ENCODE peak calls at places on chromosomes 3 and 15, in eight cellular contexts. Y is fibroblast of pulmonary artery, G is ovary, H is adrenal gland, W is psoas muscle, Z is cardiac fibroblast, R is dorsolateral prefrontal cortex, O is RWPE2. K is an unnamed sample.

GRCh38 chr3:157347577-157348303 is 88.9 kb upstream of the PTX3 start:
- DNase-seq in Y (no peak), G (no peak), H (no peak), W (no peak), Z (peak), R (no peak), O (no peak), K (no peak)

GRCh38 chr15:76258460-76258859 is 52.8 kb downstream of the ETFA start:
- DNase-seq in Y (no peak), G (no peak), H (no peak), W (no peak), Z (no peak), R (no peak), O (no peak), K (no peak)

GRCh38 chr15:31308185-31308639 is 18.4 kb upstream of the KLF13 start:
- DNase-seq in Y (no peak), G (no peak), H (peak), W (no peak), Z (no peak), R (no peak), O (no peak), K (no peak)

GRCh38 chr15:45715528-45715927 is 80.7 kb downstream of the SQOR start:
- DNase-seq in Y (peak), G (no peak), H (no peak), W (no peak), Z (peak), R (no peak), O (no peak), K (peak)

GRCh38 chr3:187808466-187809291 is 63.4 kb upstream of the BCL6 start:
- DNase-seq in Y (no peak), G (no peak), H (no peak), W (no peak), Z (no peak), R (no peak), O (no peak), K (no peak)

GRCh38 chr15:50182233-50183013 is 427 bp downstream of the SLC27A2 start:
- DNase-seq in Y (peak), G (peak), H (no peak), W (no peak), Z (peak), R (no peak), O (peak), K (peak)

GRCh38 chr15:59138243-59138642 is 33.3 kb downstream of the CCNB2 start:
- DNase-seq in Y (peak), G (no peak), H (peak), W (peak), Z (peak), R (no peak), O (peak), K (peak)

GRCh38 chr3:79517766-79518413 is 249.9 kb downstream of the ROBO1 start:
- DNase-seq in Y (peak), G (no peak), H (no peak), W (no peak), Z (peak), R (no peak), O (no peak), K (peak)

GRCh38 chr15:77517579-77517978 is 96.9 kb downstream of the HMG20A start:
- DNase-seq in Y (no peak), G (no peak), H (no peak), W (no peak), Z (no peak), R (no peak), O (no peak), K (no peak)

GRCh38 chr15:51888593-51889195 is 59.2 kb downstream of the TMOD3 start:
- DNase-seq in Y (peak), G (no peak), H (no peak), W (no peak), Z (peak), R (no peak), O (no peak), K (no peak)

GRCh38 chr3:119408243-119408950 is 55.0 kb downstream of the TMEM39A start:
- DNase-seq in Y (no peak), G (no peak), H (no peak), W (no peak), Z (no peak), R (no peak), O (no peak), K (no peak)

GRCh38 chr3:128318275-128318920 is 148.3 kb downstream of the DNAJB8 start:
- DNase-seq in Y (no peak), G (peak), H (peak), W (no peak), Z (no peak), R (no peak), O (no peak), K (no peak)

GRCh38 chr3:122132949-122133540 is 50.4 kb upstream of the CASR start:
- DNase-seq in Y (no peak), G (no peak), H (no peak), W (no peak), Z (no peak), R (no peak), O (no peak), K (no peak)

GRCh38 chr15:48244923-48245322 is 38.8 kb downstream of the SLC12A1 start:
- DNase-seq in Y (peak), G (no peak), H (no peak), W (no peak), Z (peak), R (no peak), O (no peak), K (no peak)

GRCh38 chr15:67240235-67241131 is 14.0 kb downstream of the AAGAB start:
- DNase-seq in Y (no peak), G (no peak), H (no peak), W (no peak), Z (peak), R (no peak), O (no peak), K (no peak)

GRCh38 chr3:99765042-99765942 is 52.4 kb upstream of the CMSS1 start:
- DNase-seq in Y (peak), G (no peak), H (no peak), W (no peak), Z (peak), R (no peak), O (no peak), K (peak)

GRCh38 chr15:38038659-38039442 is 104.4 kb downstream of the TMCO5A start:
- DNase-seq in Y (peak), G (no peak), H (no peak), W (no peak), Z (peak), R (no peak), O (no peak), K (peak)

GRCh38 chr3:14047027-14047426 is 77.6 kb downstream of the CHCHD4 start:
- DNase-seq in Y (no peak), G (no peak), H (no peak), W (no peak), Z (no peak), R (no peak), O (no peak), K (no peak)
- H3K4me3 ChIP-seq in Y (no peak), G (no peak), H (no peak), W (peak), Z (no peak), R (no peak), O (no peak), K (no peak)

DNA sequence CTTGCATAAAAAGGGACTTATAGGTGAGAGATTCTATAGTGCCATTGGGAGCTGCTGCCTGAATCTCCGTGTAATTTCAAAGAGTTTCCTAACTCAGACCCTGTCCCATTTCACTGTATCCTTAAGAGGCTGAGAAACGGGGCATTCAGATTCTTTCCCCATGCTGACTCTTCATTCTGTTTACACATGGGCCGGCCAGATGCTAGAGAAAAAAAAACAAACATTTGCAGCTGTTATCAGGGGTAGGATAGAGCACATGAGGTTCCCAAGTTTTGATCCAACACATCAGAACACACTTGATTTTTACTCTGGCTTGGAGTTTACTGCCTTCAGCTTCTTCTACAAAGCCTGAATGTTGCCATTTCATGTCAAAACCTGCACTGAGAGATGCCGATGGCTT is 215.9 kb upstream of the TPRG1 start:
- DNase-seq in Y (no peak), G (no peak), H (no peak), W (no peak), Z (no peak), R (no peak), O (no peak), K (no peak)
- TF ChIP-seq CTCF in Y (no peak), G (no peak), H (no peak), W (no peak), Z (no peak), R (no peak), O (no peak), K (no peak)

DNA sequence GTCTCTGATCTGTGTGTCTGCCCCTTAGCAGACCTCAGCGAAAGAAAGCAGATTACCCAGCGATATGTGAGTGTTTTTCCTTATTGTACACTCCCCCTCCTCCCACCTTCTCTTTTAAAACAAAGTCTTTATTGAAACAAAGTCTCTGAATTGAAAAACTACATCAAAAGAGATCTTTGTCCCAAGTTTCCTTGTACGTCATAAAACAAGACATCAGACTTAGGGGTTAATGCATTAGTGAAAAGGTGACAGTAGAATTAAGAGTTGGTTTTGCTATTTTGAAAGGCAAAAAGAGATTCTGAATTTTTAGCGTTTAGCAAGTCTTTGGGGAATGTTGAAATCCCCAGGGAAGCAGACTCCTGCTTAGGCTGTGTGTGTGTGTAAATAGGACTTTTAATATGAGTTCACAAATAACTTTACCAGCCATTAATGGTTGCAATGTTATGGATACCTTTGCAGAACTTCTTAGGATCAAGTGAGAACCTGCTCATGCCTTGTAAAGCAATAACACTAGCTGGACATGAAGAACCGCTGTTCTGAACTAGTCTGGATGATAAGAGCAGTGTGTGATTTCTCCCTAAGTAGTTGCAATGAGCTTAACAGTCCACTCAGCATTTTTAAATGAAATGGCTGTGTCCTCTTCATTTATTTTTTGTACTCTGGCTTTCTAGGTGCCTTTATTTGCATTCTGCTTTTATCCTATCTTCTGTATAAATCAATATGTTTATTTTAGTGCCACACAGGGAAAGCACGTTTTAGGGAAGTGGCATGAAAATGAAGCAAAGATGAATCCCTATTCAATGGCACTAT is 136.6 kb downstream of the MCTP2 start:
- DNase-seq in Y (no peak), G (no peak), H (no peak), W (no peak), Z (no peak), R (no peak), O (no peak), K (no peak)
- H3K4me3 ChIP-seq in Y (no peak), G (no peak), H (no peak), W (no peak), Z (no peak), R (no peak), O (no peak), K (no peak)

GRCh38 chr3:72891053-72891855 is 3.4 kb downstream of the GXYLT2 start:
- DNase-seq in Y (peak), G (peak), H (peak), W (peak), Z (peak), R (no peak), O (no peak), K (peak)
- TF ChIP-seq CTCF in Y (peak), G (peak), H (no peak), W (no peak), Z (peak), R (no peak), O (peak), K (peak)

DNA sequence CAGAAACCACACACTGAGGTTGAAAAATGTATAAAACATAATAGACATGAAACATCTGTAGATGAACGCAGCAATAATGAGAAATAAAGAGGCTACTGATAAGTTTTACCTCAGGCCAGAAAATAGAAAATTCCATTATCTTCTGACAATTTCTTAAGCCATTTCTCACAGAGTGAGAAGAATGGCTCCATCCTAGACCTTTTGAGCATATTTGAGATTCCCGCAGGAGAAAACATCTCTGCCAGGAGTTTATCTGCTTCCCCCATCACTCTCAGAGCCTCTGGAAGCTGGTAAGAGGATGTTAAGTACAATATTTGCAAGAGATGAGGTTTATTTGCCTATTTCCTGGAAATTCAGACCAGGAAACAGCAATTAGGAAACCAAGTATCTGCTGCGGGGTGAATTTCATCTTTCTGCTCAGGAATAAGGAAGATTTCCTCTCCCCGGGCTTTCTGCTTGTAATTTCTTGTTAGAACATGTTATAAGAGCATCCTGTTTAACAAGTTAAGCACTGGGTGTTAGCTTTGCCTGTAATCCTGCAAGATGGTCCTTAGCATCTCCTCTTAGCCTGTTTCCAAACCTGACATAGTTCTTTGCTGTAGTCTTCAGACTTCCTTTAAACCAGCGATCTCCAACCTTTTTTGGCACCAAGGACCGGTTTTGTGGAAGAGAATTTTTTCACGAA is 54.8 kb downstream of the ATP13A4 start:
- DNase-seq in Y (no peak), G (no peak), H (no peak), W (no peak), Z (no peak), R (no peak), O (no peak), K (no peak)
- H3K4me3 ChIP-seq in Y (no peak), G (no peak), H (no peak), W (no peak), Z (no peak), R (no peak), O (no peak), K (no peak)